ENCODE peak calls at places on chromosomes 5 and 9, in six cellular contexts. N, H, Y, B, K and C are unnamed samples.
A peak's percentile ranks its signal among the peaks of the same experiment; 100 is the strongest.

GRCh38 chr9:8564960-8565359 is 765.4 kb upstream of the DMAC1 start:
- DNase-seq in H (no peak), Y (no peak), N (no peak), B (no peak), K (no peak), C (no peak)

GRCh38 chr5:61808091-61808490 is 476.0 kb downstream of the ZSWIM6 start:
- DNase-seq in H (no peak), B (no peak), K (no peak), N (no peak), Y (no peak), C (no peak)

GRCh38 chr9:117411547-117411946 is 3.3 kb downstream of the ASTN2 start:
- DNase-seq in B (peak; percentile 34), K (no peak), Y (peak; percentile 6), H (peak; percentile 28), N (no peak), C (peak; percentile 79)

GRCh38 chr5:86824642-86825041 is 206.9 kb downstream of the COX7C start:
- DNase-seq in B (no peak), K (no peak), N (no peak), H (no peak), Y (no peak), C (no peak)

GRCh38 chr5:43773032-43773830 is 170.3 kb downstream of the NNT start:
- DNase-seq in N (no peak), H (no peak), K (no peak), Y (peak; percentile 67), B (peak; percentile 82), C (no peak)

GRCh38 chr5:55495216-55495615 is 39.5 kb downstream of the PLPP1 start:
- DNase-seq in B (no peak), N (no peak), Y (no peak), K (no peak), H (no peak), C (no peak)

GRCh38 chr5:107485184-107485583 is 185.6 kb downstream of the EFNA5 start:
- DNase-seq in Y (no peak), B (no peak), K (no peak), N (no peak), H (no peak), C (no peak)

GRCh38 chr5:125142439-125142838 is 396.0 kb upstream of the ZNF608 start:
- DNase-seq in N (no peak), H (no peak), Y (peak; percentile 42), K (no peak), B (peak; percentile 64), C (no peak)

GRCh38 chr9:123569343-123569694 is 213.3 kb downstream of the CRB2 start:
- DNase-seq in Y (no peak), N (no peak), H (no peak), K (no peak), B (no peak), C (no peak)

GRCh38 chr5:141604318-141604717 is 14.5 kb downstream of the DIAPH1 start:
- DNase-seq in H (peak; percentile 62), B (peak; percentile 99), Y (peak; percentile 94), K (no peak), N (no peak), C (peak; percentile 48)

GRCh38 chr5:149872351-149873040 is 72.1 kb downstream of the PDE6A start:
- DNase-seq in K (peak; percentile 55), H (no peak), N (no peak), B (no peak), Y (no peak), C (no peak)

GRCh38 chr9:95726756-95727155 is 148.7 kb upstream of the ERCC6L2 start:
- DNase-seq in B (peak; percentile 51), Y (peak; percentile 59), H (no peak), N (no peak), K (no peak), C (no peak)

GRCh38 chr5:67012241-67012640 is 184.4 kb downstream of the CD180 start:
- DNase-seq in H (no peak), K (no peak), N (no peak), Y (peak; percentile 58), B (peak; percentile 98), C (no peak)

GRCh38 chr5:56908942-56909293 is 478 bp upstream of the SETD9 start:
- DNase-seq in N (peak; percentile 93), H (no peak), Y (no peak), K (no peak), B (no peak), C (no peak)

GRCh38 chr9:27157086-27157485 is 48.1 kb downstream of the TEK start:
- DNase-seq in N (no peak), Y (no peak), K (no peak), H (no peak), B (no peak), C (no peak)

GRCh38 chr9:134689320-134690181 is 47.9 kb downstream of the COL5A1 start:
- DNase-seq in B (no peak), N (peak; percentile 86), K (peak; percentile 70), H (peak; percentile 70), Y (peak; percentile 49), C (peak; percentile 86)

GRCh38 chr9:16869140-16869903 is 1.1 kb downstream of the BNC2 start:
- DNase-seq in Y (peak; percentile 50), N (no peak), K (no peak), B (no peak), H (no peak), C (no peak)

GRCh38 chr9:127661342-127661741 is 45.4 kb upstream of the CFAP157 start:
- DNase-seq in H (no peak), K (no peak), B (no peak), N (no peak), Y (no peak), C (no peak)

DNA sequence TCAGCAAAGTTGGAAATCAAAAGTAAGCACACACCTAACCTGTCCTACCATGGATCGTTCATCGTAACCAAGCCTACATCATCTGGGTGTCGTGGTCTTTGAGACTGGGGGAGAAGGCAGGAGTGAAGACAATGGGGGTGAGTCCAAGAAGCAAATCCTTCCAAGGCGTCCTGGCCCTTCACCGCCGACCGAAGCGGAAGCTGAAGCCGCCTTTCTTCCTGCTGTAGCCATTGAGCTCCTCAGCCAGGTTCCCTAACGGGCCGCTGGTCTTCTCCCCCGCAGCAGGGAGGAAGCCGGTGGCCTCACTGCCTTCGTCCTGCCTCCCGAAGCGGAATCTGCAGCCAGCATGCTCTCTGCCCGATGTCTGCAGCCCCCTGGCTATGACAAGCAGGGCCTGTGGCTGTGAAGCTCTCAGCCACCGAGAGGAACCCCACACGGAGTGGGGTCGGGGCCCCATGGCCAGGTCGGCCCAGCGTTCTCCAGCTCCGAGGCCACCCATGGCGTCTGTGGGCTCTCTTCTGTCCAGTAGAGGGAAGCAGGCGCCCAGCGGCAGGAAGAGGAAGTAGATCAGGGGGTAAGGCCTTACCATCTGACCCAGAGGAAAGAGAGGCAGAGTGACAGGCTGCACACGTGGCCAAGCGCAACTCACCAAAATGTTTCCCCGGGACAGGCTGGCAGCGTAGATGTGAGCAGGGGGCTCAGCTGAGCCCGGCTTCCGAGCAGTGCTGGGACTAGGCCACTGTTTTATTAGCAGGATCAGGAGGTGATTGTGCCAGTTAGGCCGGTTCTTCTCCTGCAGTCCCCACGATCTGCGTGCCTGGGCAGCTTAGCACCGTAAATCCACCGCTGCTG is 3.1 kb downstream of the QRFP start:
- DNase-seq in K (peak; percentile 65), B (no peak), N (peak; percentile 90), Y (no peak), H (peak; percentile 51), C (peak; percentile 41)
- TF ChIP-seq CTCF in K (no peak), B (peak; percentile 55), N (no peak), Y (peak; percentile 16), H (no peak), C (no peak)

GRCh38 chr9:98575379-98576346 is 133.1 kb downstream of the GABBR2 start:
- DNase-seq in H (no peak), K (no peak), Y (peak; percentile 88), N (no peak), B (peak; percentile 62), C (no peak)

GRCh38 chr9:98573749-98574278 is 134.9 kb downstream of the GABBR2 start:
- DNase-seq in Y (no peak), N (no peak), B (no peak), K (no peak), H (no peak), C (no peak)

GRCh38 chr9:98576859-98577258 is 131.9 kb downstream of the GABBR2 start:
- DNase-seq in B (no peak), H (no peak), N (no peak), Y (no peak), K (no peak), C (no peak)

GRCh38 chr9:98577446-98577845 is 131.3 kb downstream of the GABBR2 start:
- DNase-seq in B (no peak), H (no peak), K (no peak), N (no peak), Y (no peak), C (no peak)

DNA sequence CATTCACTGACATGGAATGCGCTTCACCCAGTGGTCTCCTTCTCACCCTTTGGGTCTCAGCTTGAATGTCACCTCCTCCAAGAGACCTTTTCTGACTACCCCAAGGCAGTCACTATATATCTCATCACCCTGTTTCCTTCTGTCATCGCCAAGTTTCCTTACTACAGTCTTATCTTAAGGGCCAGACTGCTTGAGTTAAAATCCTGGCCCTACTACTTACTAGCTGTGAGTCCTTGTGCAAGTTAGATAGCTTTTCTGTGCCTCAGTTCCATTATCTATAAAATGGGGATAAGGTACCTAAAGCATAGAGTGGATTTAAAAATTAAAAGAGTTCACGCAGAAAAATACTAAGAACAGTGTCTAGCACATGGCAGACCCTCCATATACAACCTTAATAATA is 132.4 kb downstream of the GABBR2 start:
- DNase-seq in N (no peak), B (no peak), K (no peak), H (no peak), Y (no peak), C (no peak)
- TF ChIP-seq CTCF in N (no peak), B (no peak), K (no peak), H (no peak), Y (no peak), C (no peak)

DNA sequence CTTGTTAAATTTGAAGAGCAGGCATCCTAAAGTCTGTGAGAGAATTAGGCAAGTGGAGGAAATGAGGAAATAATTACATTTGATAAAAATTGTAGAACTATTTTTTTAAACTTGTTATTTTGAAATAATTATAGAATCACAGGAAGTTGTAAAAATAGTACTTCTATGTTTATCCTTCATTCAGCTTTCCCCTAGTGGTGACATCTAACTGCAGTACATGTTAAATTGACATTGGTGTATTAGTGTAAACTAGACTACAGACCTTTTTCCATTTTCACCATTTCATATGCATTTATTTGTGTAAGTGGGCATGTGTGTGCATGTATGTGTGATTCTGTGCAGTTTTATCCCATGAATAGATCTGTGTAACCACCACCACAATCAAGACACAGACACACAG is 51.6 kb downstream of the F2RL2 start:
- DNase-seq in H (no peak), K (no peak), B (no peak), Y (no peak), N (no peak), C (no peak)
- TF ChIP-seq CTCF in H (no peak), K (no peak), B (no peak), Y (no peak), N (peak; percentile 11), C (peak; percentile 28)

GRCh38 chr5:90932052-90932699 is 373.6 kb downstream of the ADGRV1 start:
- DNase-seq in N (no peak), Y (peak; percentile 70), B (peak; percentile 65), K (no peak), H (peak; percentile 63), C (peak; percentile 54)
- TF ChIP-seq CTCF in N (peak; percentile 84), Y (peak; percentile 90), B (peak; percentile 75), K (peak; percentile 29), H (peak; percentile 68), C (peak; percentile 92)